ENCODE peak calls at places on chromosome 14, in seven cellular contexts. P is IMR-90, U is H9, N is trophoblast cell, Y is H1, D is neuronal stem cell, T is mesenchymal stem cell. E is an unnamed sample.

GRCh38 chr14:60151715-60152114 is 13.5 kb downstream of the DHRS7 start:
- DNase-seq in P (peak), U (no peak), N (peak), Y (no peak), D (no peak), T (peak), E (no peak)

GRCh38 chr14:50451854-50452253 is 55.2 kb upstream of the CDKL1 start:
- DNase-seq in P (no peak), U (no peak), N (no peak), Y (no peak), D (no peak), T (no peak), E (no peak)

GRCh38 chr14:90458536-90458935 is 61.7 kb downstream of the CALM1 start:
- DNase-seq in P (no peak), U (no peak), N (no peak), Y (no peak), D (no peak), T (no peak), E (no peak)

GRCh38 chr14:31266437-31267331 is 59.1 kb upstream of the HECTD1 start:
- DNase-seq in P (no peak), U (no peak), N (no peak), Y (no peak), D (no peak), T (no peak), E (no peak)

GRCh38 chr14:21734457-21735074 is 60.9 kb upstream of the OR4E1 start:
- DNase-seq in P (peak), U (no peak), N (peak), Y (no peak), D (peak), T (peak), E (peak)

GRCh38 chr14:58677996-58678395 is 40.2 kb downstream of the DACT1 start:
- DNase-seq in P (no peak), U (no peak), N (no peak), Y (no peak), D (no peak), T (no peak), E (no peak)

GRCh38 chr14:52080817-52081755 is 12.2 kb upstream of the NID2 start:
- DNase-seq in P (peak), U (no peak), N (peak), Y (no peak), D (no peak), T (peak), E (peak)

GRCh38 chr14:90398315-90398811 is 1.5 kb downstream of the CALM1 start:
- DNase-seq in P (no peak), U (peak), N (peak), Y (no peak), D (no peak), T (peak), E (peak)

GRCh38 chr14:69574266-69574953 is at the start of gene CCDC177:
- DNase-seq in P (peak), U (peak), N (peak), Y (no peak), D (peak), T (peak), E (peak)

GRCh38 chr14:34797747-34798583 is 77.2 kb downstream of the BAZ1A start:
- DNase-seq in P (no peak), U (peak), N (no peak), Y (no peak), D (no peak), T (no peak), E (peak)

GRCh38 chr14:102588821-102589220 is 3.6 kb upstream of the RCOR1 start:
- DNase-seq in P (no peak), U (no peak), N (no peak), Y (no peak), D (no peak), T (no peak), E (no peak)

GRCh38 chr14:55514819-55515470 is 65.1 kb upstream of the KTN1 start:
- DNase-seq in P (peak), U (no peak), N (no peak), Y (no peak), D (no peak), T (peak), E (no peak)

GRCh38 chr14:50023671-50024490 is 92.5 kb downstream of the VCPKMT start:
- DNase-seq in P (peak), U (no peak), N (no peak), Y (no peak), D (no peak), T (peak), E (no peak)

GRCh38 chr14:52023518-52023917 is 34.2 kb downstream of the RTRAF start:
- DNase-seq in P (peak), U (no peak), N (no peak), Y (no peak), D (no peak), T (peak), E (no peak)

GRCh38 chr14:50875359-50876090 is 3.7 kb downstream of the ABHD12B start:
- DNase-seq in P (peak), U (no peak), N (no peak), Y (no peak), D (no peak), T (no peak), E (no peak)

GRCh38 chr14:99273025-99273723 is 1.2 kb upstream of the BCL11B start:
- DNase-seq in P (no peak), U (peak), N (no peak), Y (no peak), D (no peak), T (no peak), E (peak)

GRCh38 chr14:35140718-35141581 is 18.6 kb downstream of the PRORP start:
- DNase-seq in P (peak), U (no peak), N (no peak), Y (no peak), D (no peak), T (peak), E (peak)

GRCh38 chr14:29521526-29522137 is 406.0 kb downstream of the PRKD1 start:
- DNase-seq in P (peak), U (peak), N (no peak), Y (peak), D (peak), T (no peak), E (peak)

GRCh38 chr14:100442036-100442435 is 118.9 kb downstream of the SLC25A47 start:
- DNase-seq in P (no peak), U (no peak), N (no peak), Y (no peak), D (no peak), T (no peak), E (no peak)

GRCh38 chr14:24273422-24273998 is 2.1 kb upstream of the RABGGTA start:
- DNase-seq in P (no peak), U (no peak), N (no peak), Y (no peak), D (no peak), T (no peak), E (peak)

GRCh38 chr14:101893759-101894158 is 70.6 kb upstream of the DYNC1H1 start:
- DNase-seq in P (no peak), U (no peak), N (no peak), Y (no peak), D (no peak), T (no peak), E (no peak)

GRCh38 chr14:58191763-58192596 is 8.0 kb upstream of the ACTR10 start:
- DNase-seq in P (no peak), U (no peak), N (no peak), Y (no peak), D (no peak), T (no peak), E (no peak)

GRCh38 chr14:50056457-50056856 is 59.9 kb downstream of the VCPKMT start:
- DNase-seq in P (no peak), U (no peak), N (no peak), Y (no peak), D (no peak), T (no peak), E (peak)

GRCh38 chr14:22563987-22564386 is 25.0 kb downstream of the DAD1 start:
- DNase-seq in P (no peak), U (no peak), N (peak), Y (no peak), D (no peak), T (no peak), E (no peak)

GRCh38 chr14:100530270-100531072 is 56.7 kb downstream of the BEGAIN start:
- DNase-seq in P (no peak), U (no peak), N (no peak), Y (no peak), D (no peak), T (no peak), E (no peak)

GRCh38 chr14:75640876-75641275 is 19.8 kb downstream of the ERG28 start:
- DNase-seq in P (no peak), U (no peak), N (peak), Y (no peak), D (no peak), T (no peak), E (no peak)

GRCh38 chr14:100893228-100893601 is 10.3 kb downstream of the RTL1 start:
- DNase-seq in P (no peak), U (peak), N (no peak), Y (no peak), D (no peak), T (no peak), E (no peak)

GRCh38 chr14:65211341-65211987 is 109.1 kb upstream of the MAX start:
- DNase-seq in P (peak), U (no peak), N (no peak), Y (no peak), D (no peak), T (peak), E (no peak)

GRCh38 chr14:100568164-100568997 is 18.8 kb downstream of the BEGAIN start:
- DNase-seq in P (no peak), U (no peak), N (no peak), Y (no peak), D (no peak), T (no peak), E (no peak)

GRCh38 chr14:97878727-97879126 is 1081.5 kb downstream of the VRK1 start:
- DNase-seq in P (no peak), U (no peak), N (no peak), Y (no peak), D (no peak), T (no peak), E (no peak)

GRCh38 chr14:52596320-52596719 is 43.7 kb downstream of the GPR137C start:
- DNase-seq in P (no peak), U (peak), N (no peak), Y (peak), D (no peak), T (no peak), E (peak)

GRCh38 chr14:64760146-64760755 is 56.0 kb downstream of the PLEKHG3 start:
- DNase-seq in P (peak), U (peak), N (peak), Y (no peak), D (peak), T (peak), E (peak)

GRCh38 chr14:30958555-30959407 is 66.7 kb upstream of the AP4S1 start:
- DNase-seq in P (no peak), U (no peak), N (no peak), Y (no peak), D (no peak), T (no peak), E (no peak)

GRCh38 chr14:70908918-70909641 is 1.8 kb downstream of the PCNX1 start:
- DNase-seq in P (no peak), U (no peak), N (no peak), Y (no peak), D (no peak), T (no peak), E (no peak)

GRCh38 chr14:36083317-36083716 is 93.2 kb downstream of the PTCSC3 start:
- DNase-seq in P (no peak), U (no peak), N (no peak), Y (no peak), D (no peak), T (no peak), E (no peak)

GRCh38 chr14:89214221-89214965 is 202.6 kb downstream of the FOXN3 start:
- DNase-seq in P (no peak), U (no peak), N (no peak), Y (no peak), D (peak), T (no peak), E (peak)

GRCh38 chr14:44778562-44778961 is 183.2 kb downstream of the KLHL28 start:
- DNase-seq in P (peak), U (no peak), N (peak), Y (no peak), D (peak), T (peak), E (peak)

GRCh38 chr14:96554315-96554910 is 52.2 kb downstream of the PAPOLA start:
- DNase-seq in P (no peak), U (no peak), N (no peak), Y (no peak), D (no peak), T (no peak), E (no peak)

GRCh38 chr14:36021030-36021422 is 155.5 kb downstream of the PTCSC3 start:
- DNase-seq in P (no peak), U (no peak), N (no peak), Y (no peak), D (no peak), T (no peak), E (no peak)

GRCh38 chr14:61476737-61477410 is 155.5 kb downstream of the PRKCH start:
- DNase-seq in P (peak), U (no peak), N (peak), Y (no peak), D (no peak), T (peak), E (no peak)
- H2BK5ac ChIP-seq in P (peak), U (no peak), N (peak), Y (no peak), D (no peak), T (no peak), E (no peak)

DNA sequence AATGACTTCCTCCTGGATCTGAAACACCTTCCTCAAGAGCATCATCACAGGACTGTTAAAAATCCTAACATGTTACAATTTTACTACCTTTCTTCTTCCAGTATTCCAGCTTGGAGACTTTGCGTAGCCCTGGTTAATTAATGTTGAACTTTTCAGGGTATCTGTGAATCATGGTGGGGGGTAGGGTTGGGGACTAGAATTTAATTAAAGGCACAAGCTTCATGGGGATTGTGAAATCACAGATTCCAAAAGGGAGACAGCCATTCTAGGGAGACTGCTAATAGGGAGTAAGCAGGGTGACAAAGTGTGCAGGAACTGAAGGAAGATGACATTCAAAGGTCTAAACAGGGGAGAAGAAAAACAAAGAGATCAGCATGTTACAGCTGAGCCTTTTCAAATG is 581.9 kb downstream of the DIO2 start:
- DNase-seq in P (no peak), U (no peak), N (no peak), Y (no peak), D (no peak), T (no peak), E (peak)
- H4K8ac ChIP-seq in P (peak), U (no peak), N (no peak), Y (no peak), D (no peak), T (no peak), E (no peak)

DNA sequence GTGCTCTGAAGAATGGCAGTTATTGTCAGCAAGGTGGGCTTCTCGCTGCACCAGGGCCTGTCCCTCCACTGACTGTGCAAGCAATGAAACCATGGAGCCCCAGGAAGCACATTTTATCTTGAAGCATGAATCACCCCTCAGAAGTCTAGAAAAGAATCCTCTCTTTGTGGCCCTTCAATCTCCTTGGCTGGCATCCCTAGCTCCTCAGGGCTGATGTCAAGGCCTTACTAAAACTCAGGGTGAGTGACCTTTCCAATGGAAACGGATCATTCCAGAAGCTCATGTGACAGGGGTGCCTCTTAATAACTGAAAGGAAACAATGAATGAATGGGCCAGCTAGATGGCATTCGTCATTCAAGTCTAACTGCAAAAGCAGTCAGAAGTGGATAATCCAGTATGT is 22.3 kb upstream of the PLEKHH1 start:
- DNase-seq in P (no peak), U (no peak), N (no peak), Y (no peak), D (no peak), T (no peak), E (no peak)
- H2BK5ac ChIP-seq in P (no peak), U (no peak), N (no peak), Y (no peak), D (no peak), T (no peak), E (no peak)

GRCh38 chr14:68513137-68513536 is 279.7 kb downstream of the ZFP36L1 start:
- DNase-seq in P (no peak), U (no peak), N (no peak), Y (no peak), D (no peak), T (no peak), E (no peak)
- H4K8ac ChIP-seq in P (peak), U (no peak), N (peak), Y (no peak), D (no peak), T (peak), E (no peak)

DNA sequence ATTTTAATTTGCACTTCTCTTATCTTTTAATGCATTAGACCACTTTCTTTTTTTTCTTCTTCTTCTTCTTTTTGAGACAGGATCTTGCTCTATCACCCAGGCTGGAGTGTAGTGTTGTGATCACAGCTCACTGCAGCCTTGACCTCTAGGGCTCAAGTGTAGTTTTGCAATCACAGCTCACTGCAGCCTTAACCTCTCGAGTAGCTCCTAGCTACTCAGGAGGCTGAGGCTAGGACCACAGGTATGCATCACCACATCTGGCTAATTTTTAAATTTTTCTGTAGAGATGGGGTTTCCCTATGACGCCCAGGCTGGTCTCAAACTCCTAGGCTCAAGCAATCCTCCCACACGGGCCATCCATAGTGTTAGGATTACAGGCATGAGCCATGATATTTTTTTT is 12.7 kb downstream of the TMED8 start:
- DNase-seq in P (no peak), U (no peak), N (no peak), Y (no peak), D (no peak), T (no peak), E (no peak)
- H2BK5ac ChIP-seq in P (no peak), U (no peak), N (no peak), Y (no peak), D (no peak), T (peak), E (no peak)

GRCh38 chr14:33529773-33530172 is 421.1 kb downstream of the EGLN3 start:
- DNase-seq in P (no peak), U (no peak), N (no peak), Y (no peak), D (no peak), T (no peak), E (no peak)
- H4K8ac ChIP-seq in P (no peak), U (no peak), N (no peak), Y (no peak), D (no peak), T (no peak), E (no peak)

DNA sequence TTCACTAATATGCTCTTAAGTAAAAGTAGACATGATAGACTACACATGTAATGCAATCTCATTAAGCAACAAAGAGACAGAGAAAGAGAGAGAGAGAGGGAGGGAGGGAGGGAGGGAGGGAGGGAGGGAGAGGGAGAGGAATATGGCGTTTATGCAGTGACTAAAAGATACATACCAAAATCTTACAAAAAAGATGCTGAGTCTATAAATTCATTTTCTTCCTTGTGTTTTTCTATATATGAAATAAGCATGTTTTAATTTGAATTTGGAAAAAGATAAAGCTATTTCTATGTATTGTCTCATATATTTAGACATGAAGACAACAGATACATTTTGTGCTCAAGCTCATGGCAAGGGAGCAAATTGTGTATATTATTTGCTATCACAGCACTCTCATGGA is 44.1 kb downstream of the LRFN5 start:
- DNase-seq in P (no peak), U (no peak), N (no peak), Y (no peak), D (no peak), T (no peak), E (no peak)
- H2BK5ac ChIP-seq in P (no peak), U (no peak), N (no peak), Y (no peak), D (no peak), T (no peak), E (no peak)

GRCh38 chr14:104346608-104347007 is 208.2 kb downstream of the KIF26A start:
- DNase-seq in P (no peak), U (peak), N (no peak), Y (no peak), D (no peak), T (no peak), E (no peak)

GRCh38 chr14:104349950-104350349 is 211.6 kb downstream of the KIF26A start:
- DNase-seq in P (no peak), U (no peak), N (no peak), Y (no peak), D (no peak), T (no peak), E (no peak)

GRCh38 chr14:104346112-104346462 is 207.7 kb downstream of the KIF26A start:
- DNase-seq in P (no peak), U (peak), N (no peak), Y (no peak), D (no peak), T (no peak), E (no peak)

GRCh38 chr14:104350463-104351185 is 212.2 kb downstream of the KIF26A start:
- DNase-seq in P (no peak), U (no peak), N (no peak), Y (no peak), D (no peak), T (no peak), E (no peak)

GRCh38 chr14:104348741-104349140 is 210.4 kb downstream of the KIF26A start:
- DNase-seq in P (no peak), U (peak), N (no peak), Y (no peak), D (no peak), T (no peak), E (no peak)
- H4K8ac ChIP-seq in P (no peak), U (no peak), N (no peak), Y (no peak), D (no peak), T (no peak), E (no peak)

E was measured in mesendoderm.